ENCODE peak calls at places on chromosome 14, in eight cellular contexts. M is testis, O is tibial nerve, L is ovary, A is stomach, P is esophagus squamous epithelium, K is heart left ventricle, S is IMR-90. I is an unnamed sample.

GRCh38 chr14:89702151-89702936 is 252.2 kb downstream of the EFCAB11 start:
- DNase-seq in S (peak), K (peak), M (peak), O (peak), A (no peak), P (no peak), L (peak), I (peak)

GRCh38 chr14:54182419-54183040 is 214.3 kb upstream of the CDKN3 start:
- DNase-seq in O (no peak), L (no peak), M (no peak), K (no peak), S (peak), A (no peak), P (no peak), I (no peak)

GRCh38 chr14:24673534-24674203 is 39.7 kb upstream of the GZMB start:
- DNase-seq in L (no peak), O (no peak), P (no peak), M (no peak), S (no peak), K (no peak), A (no peak), I (no peak)

GRCh38 chr14:35826952-35827416 is 846 bp downstream of the BRMS1L start:
- DNase-seq in L (no peak), S (no peak), O (no peak), P (no peak), A (no peak), M (no peak), K (no peak), I (no peak)

GRCh38 chr14:56555921-56556570 is 23.6 kb upstream of the TMEM260 start:
- DNase-seq in P (no peak), K (no peak), S (peak), O (no peak), A (no peak), M (no peak), L (no peak), I (no peak)

GRCh38 chr14:68178282-68178681 is 358.7 kb downstream of the RAD51B start:
- DNase-seq in M (no peak), O (no peak), L (no peak), S (no peak), K (no peak), A (no peak), P (no peak), I (no peak)

GRCh38 chr14:50954811-50955372 is 10.6 kb upstream of the PYGL start:
- DNase-seq in M (no peak), K (no peak), L (no peak), O (no peak), P (no peak), S (peak), A (no peak), I (no peak)

GRCh38 chr14:23095196-23096108 is at the start of gene C14orf119:
- DNase-seq in A (peak), S (peak), L (no peak), O (peak), M (peak), K (peak), P (no peak), I (peak)

GRCh38 chr14:74549588-74549987 is 56.0 kb downstream of the ISCA2 start:
- DNase-seq in S (no peak), K (no peak), O (no peak), P (no peak), M (no peak), A (no peak), L (no peak), I (no peak)

GRCh38 chr14:74980398-74980745 is 22.3 kb upstream of the EIF2B2 start:
- DNase-seq in O (no peak), P (no peak), A (no peak), L (no peak), K (no peak), M (no peak), S (no peak), I (no peak)

GRCh38 chr14:50001999-50002925 is 109.4 kb downstream of the ARF6 start:
- DNase-seq in K (no peak), P (no peak), A (peak), O (no peak), L (no peak), M (no peak), S (no peak), I (no peak)

GRCh38 chr14:69152944-69153847 is at the start of gene DCAF5:
- DNase-seq in P (peak), S (peak), O (peak), K (peak), A (peak), M (peak), L (peak), I (peak)

GRCh38 chr14:93033983-93034670 is 81.6 kb downstream of the ITPK1 start:
- DNase-seq in P (no peak), M (no peak), L (no peak), O (no peak), A (no peak), S (no peak), K (no peak), I (no peak)

DNA sequence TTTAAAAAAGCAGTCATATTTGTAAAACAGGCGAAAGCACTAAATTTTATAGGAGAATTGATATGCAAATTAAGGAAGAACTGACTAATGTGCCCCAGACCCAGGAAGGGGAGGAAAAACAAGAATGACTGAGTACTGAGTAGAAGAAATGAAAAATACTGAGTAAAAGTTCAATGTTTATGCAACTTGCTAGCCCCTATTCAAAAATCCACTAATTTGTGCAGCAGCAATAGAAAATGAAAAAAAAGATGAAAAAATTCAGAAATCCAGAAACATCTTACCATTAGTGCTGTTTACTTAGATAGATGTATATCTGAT is 6.1 kb downstream of the CHD8 start:
- DNase-seq in K (no peak), O (no peak), P (no peak), A (no peak), L (no peak), S (no peak), M (no peak), I (no peak)
- H3K4me3 ChIP-seq in K (no peak), O (no peak), P (no peak), A (no peak), L (no peak), S (no peak), M (no peak), I (no peak)

DNA sequence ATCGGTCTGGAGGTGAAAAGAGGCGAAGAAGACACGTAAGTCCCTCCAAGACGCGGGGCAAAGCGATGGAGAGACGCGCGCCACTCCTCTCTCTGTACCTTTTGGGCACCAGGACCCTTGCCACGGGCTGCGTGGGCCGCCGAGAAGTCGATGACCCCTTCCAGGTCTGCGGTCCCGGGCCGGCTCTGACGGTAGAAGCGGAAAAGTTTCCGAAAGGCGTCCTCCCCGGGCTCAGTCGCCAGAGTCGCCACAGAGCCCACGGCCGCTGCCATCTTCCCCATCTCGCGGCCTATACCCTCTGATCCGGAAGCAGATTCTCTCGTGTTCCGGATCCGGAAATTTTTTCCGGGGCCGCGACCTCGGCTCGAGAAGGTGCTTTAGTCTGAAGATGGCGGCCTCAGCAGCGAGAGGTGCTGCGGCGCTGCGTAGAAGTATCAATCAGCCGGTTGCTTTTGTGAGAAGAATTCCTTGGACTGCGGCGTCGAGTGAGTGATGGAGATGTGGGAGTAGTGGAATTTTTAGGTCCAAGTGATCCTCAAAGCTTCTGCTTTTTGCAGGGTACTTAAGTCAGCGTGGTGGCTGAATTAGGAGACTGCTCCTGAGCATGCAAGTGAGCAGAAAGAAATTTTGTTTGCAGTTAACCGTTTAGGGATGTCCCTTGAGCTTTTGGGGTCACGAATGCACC is at the start of the genes ALKBH1 and SLIRP:
- DNase-seq in L (peak), S (peak), A (peak), M (peak), P (peak), K (peak), O (peak), I (peak)
- TF ChIP-seq CTCF in L (no peak), S (no peak), A (no peak), M (no peak), P (no peak), K (no peak), O (no peak), I (no peak)

GRCh38 chr14:70330596-70330995 is 28.9 kb downstream of the COX16 start:
- DNase-seq in A (no peak), P (no peak), S (no peak), K (no peak), O (no peak), M (no peak), L (no peak), I (no peak)
- TF ChIP-seq POLR2A in A (no peak), P (no peak), S (no peak), K (no peak), O (no peak), M (no peak), L (no peak), I (no peak)

DNA sequence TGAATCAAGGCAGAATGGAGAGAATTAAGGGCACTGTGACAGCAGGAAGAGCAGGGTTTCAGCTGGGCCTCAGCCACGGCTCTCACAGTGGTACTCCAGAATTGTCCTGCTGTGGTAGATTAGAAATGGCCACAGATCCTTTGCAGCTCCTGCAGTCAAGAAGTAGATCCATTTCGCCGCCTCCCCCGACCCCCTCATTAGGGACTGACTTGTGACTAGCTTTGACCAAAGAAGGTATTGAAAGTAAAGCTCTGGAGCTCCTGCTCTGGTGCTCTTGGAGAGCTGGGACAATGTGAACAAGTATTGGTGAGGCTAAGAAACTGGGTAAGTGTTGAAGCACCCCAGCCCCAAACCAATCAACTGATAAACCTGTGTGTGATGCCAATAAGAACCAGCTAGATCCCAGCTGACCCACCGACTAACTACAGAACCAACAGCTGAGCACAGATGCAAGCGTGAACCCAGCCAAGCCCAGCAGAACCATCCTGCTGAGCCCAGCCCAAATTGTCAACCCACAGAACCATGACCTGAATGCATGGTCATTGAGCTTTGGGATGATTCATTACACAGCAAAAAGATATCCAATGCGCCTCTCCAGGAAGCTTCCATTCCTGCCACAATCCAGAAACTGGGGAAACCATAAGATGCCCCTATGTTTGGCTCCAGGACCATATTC is 50.7 kb downstream of the JAG2 start:
- DNase-seq in P (no peak), M (no peak), K (no peak), S (no peak), O (no peak), L (no peak), A (no peak), I (peak)
- H3K4me3 ChIP-seq in P (no peak), M (no peak), K (no peak), S (no peak), O (no peak), L (no peak), A (no peak), I (no peak)

GRCh38 chr14:34023824-34024767 is 73.2 kb upstream of the EGLN3 start:
- DNase-seq in K (no peak), P (no peak), O (no peak), M (no peak), S (no peak), L (no peak), A (no peak), I (no peak)
- TF ChIP-seq CTCF in K (no peak), P (no peak), O (no peak), M (no peak), S (no peak), L (no peak), A (no peak), I (no peak)

GRCh38 chr14:61391119-61391518 is 69.7 kb downstream of the PRKCH start:
- DNase-seq in P (no peak), L (no peak), M (no peak), K (no peak), O (no peak), S (no peak), A (no peak), I (no peak)

GRCh38 chr14:61386173-61386772 is 64.9 kb downstream of the PRKCH start:
- DNase-seq in L (no peak), K (no peak), O (no peak), S (no peak), P (no peak), A (no peak), M (no peak), I (no peak)

GRCh38 chr14:61387076-61387475 is 65.7 kb downstream of the PRKCH start:
- DNase-seq in K (no peak), S (no peak), L (no peak), P (no peak), M (no peak), A (no peak), O (no peak), I (no peak)

GRCh38 chr14:61388976-61389576 is 67.7 kb downstream of the PRKCH start:
- DNase-seq in P (no peak), L (no peak), M (no peak), K (no peak), S (no peak), O (no peak), A (no peak), I (no peak)

GRCh38 chr14:61388173-61388975 is 67.0 kb downstream of the PRKCH start:
- DNase-seq in P (no peak), O (no peak), L (no peak), K (no peak), A (no peak), M (no peak), S (no peak), I (no peak)
- TF ChIP-seq POLR2A in P (no peak), O (no peak), L (no peak), K (no peak), A (no peak), M (no peak), S (no peak), I (no peak)

GRCh38 chr14:77377502-77377844 is 294 bp downstream of the SAMD15 start:
- DNase-seq in K (no peak), P (no peak), S (no peak), O (no peak), M (no peak), L (no peak), A (no peak), I (no peak)

GRCh38 chr14:77376771-77377501 is at the start of the genes SAMD15 and TMED8:
- DNase-seq in L (peak), P (peak), K (peak), S (peak), A (peak), O (peak), M (peak), I (peak)

GRCh38 chr14:77376380-77376770 is 519 bp downstream of the TMED8 start:
- DNase-seq in S (no peak), O (peak), A (peak), M (peak), P (no peak), K (peak), L (peak), I (no peak)

GRCh38 chr14:77375973-77376372 is 921 bp downstream of the TMED8 start:
- DNase-seq in L (no peak), S (no peak), K (no peak), A (no peak), P (no peak), O (no peak), M (no peak), I (no peak)

GRCh38 chr14:77375164-77375950 is 1.5 kb downstream of the TMED8 start:
- DNase-seq in A (no peak), L (no peak), S (no peak), K (no peak), P (no peak), M (no peak), O (no peak), I (no peak)
- H3K4me3 ChIP-seq in A (peak), L (peak), S (no peak), K (peak), P (no peak), M (no peak), O (no peak), I (no peak)